ENCODE peak calls at places on chromosome 19, in ten cellular contexts. X is Peyer's patch, L is fibroblast of lung, P is cardiac fibroblast, I is neuronal stem cell, Y is RWPE2, D is right atrium auricular region, Z is breast epithelium, H is choroid plexus epithelial cell, Q is body of pancreas. O is an unnamed sample.

GRCh38 chr19:1000095-1000494 is at the start of gene GRIN3B:
- DNase-seq in I (peak), X (peak), Q (peak), H (peak), Z (no peak), P (peak), Y (no peak), L (peak), D (no peak), O (peak)

GRCh38 chr19:49528211-49528771 is 488 bp downstream of the RCN3 start:
- DNase-seq in Y (no peak), P (peak), H (peak), L (no peak), D (no peak), I (no peak), X (no peak), Z (no peak), Q (no peak), O (no peak)

GRCh38 chr19:1833540-1833939 is 14.7 kb downstream of the REXO1 start:
- DNase-seq in I (no peak), Q (no peak), H (no peak), Y (no peak), L (no peak), Z (no peak), D (no peak), P (no peak), X (no peak), O (no peak)

GRCh38 chr19:46603195-46603637 is 2.1 kb downstream of the CALM3 start:
- DNase-seq in D (peak), I (no peak), P (no peak), Q (peak), Y (no peak), Z (peak), H (no peak), X (peak), L (no peak), O (no peak)

GRCh38 chr19:52391135-52391534 is 6.5 kb upstream of the ZNF528 start:
- DNase-seq in P (no peak), Z (no peak), I (no peak), Y (no peak), Q (no peak), H (no peak), D (no peak), L (no peak), X (no peak), O (no peak)

GRCh38 chr19:40689339-40690049 is 957 bp downstream of the NUMBL start:
- DNase-seq in I (no peak), Q (no peak), P (no peak), X (peak), Z (no peak), L (peak), D (no peak), H (no peak), Y (peak), O (no peak)

GRCh38 chr19:18483119-18483518 is 38.8 kb downstream of the ELL start:
- DNase-seq in D (no peak), X (no peak), I (no peak), Q (no peak), Z (no peak), P (no peak), H (no peak), L (no peak), Y (no peak), O (no peak)

GRCh38 chr19:18626906-18627305 is 9.9 kb upstream of the KLHL26 start:
- DNase-seq in Y (no peak), P (peak), Z (no peak), X (no peak), L (no peak), H (peak), I (no peak), D (no peak), Q (no peak), O (no peak)

GRCh38 chr19:1492474-1493006 is 1.6 kb downstream of the REEP6 start:
- DNase-seq in I (no peak), Y (no peak), X (peak), Z (no peak), P (no peak), D (no peak), Q (peak), H (no peak), L (no peak), O (no peak)

GRCh38 chr19:16873603-16874002 is 15.2 kb upstream of the F2RL3 start:
- DNase-seq in D (no peak), H (no peak), Q (no peak), Y (no peak), I (no peak), X (no peak), Z (no peak), L (no peak), P (no peak), O (no peak)

GRCh38 chr19:35673121-35673804 is 6.9 kb downstream of the UPK1A start:
- DNase-seq in Z (no peak), I (no peak), L (peak), Q (peak), X (peak), D (peak), Y (no peak), H (peak), P (peak), O (peak)

GRCh38 chr19:4337906-4338440 is 654 bp downstream of the STAP2 start:
- DNase-seq in Z (peak), D (no peak), H (peak), L (no peak), Q (peak), X (peak), I (no peak), Y (no peak), P (peak), O (peak)

GRCh38 chr19:18418034-18418724 is 1.0 kb upstream of the SSBP4 start:
- DNase-seq in P (no peak), L (no peak), Q (no peak), Z (no peak), H (no peak), Y (peak), X (peak), I (no peak), D (no peak), O (no peak)

GRCh38 chr19:29770653-29771052 is 41.1 kb upstream of the CCNE1 start:
- DNase-seq in Y (no peak), D (no peak), H (no peak), Q (no peak), Z (no peak), L (no peak), P (no peak), X (no peak), I (no peak), O (no peak)

GRCh38 chr19:38350883-38351282 is 15.3 kb downstream of the CATSPERG start:
- DNase-seq in L (no peak), H (no peak), X (no peak), Y (no peak), Z (no peak), I (no peak), Q (no peak), P (no peak), D (no peak), O (no peak)

GRCh38 chr19:33299061-33299665 is 3.2 kb downstream of the CEBPA start:
- DNase-seq in Q (no peak), D (no peak), H (no peak), P (no peak), X (peak), L (no peak), I (no peak), Z (no peak), Y (peak), O (no peak)

GRCh38 chr19:32767951-32768679 is 48.5 kb downstream of the TDRD12 start:
- DNase-seq in D (no peak), I (no peak), P (no peak), L (no peak), Y (no peak), X (no peak), Z (no peak), H (no peak), Q (no peak), O (no peak)

GRCh38 chr19:39557791-39558622 is 18.0 kb upstream of the EID2 start:
- DNase-seq in L (no peak), Q (no peak), P (no peak), X (no peak), H (peak), I (no peak), Z (no peak), Y (no peak), D (no peak), O (peak)

GRCh38 chr19:3580156-3580955 is 4.9 kb upstream of the GIPC3 start:
- DNase-seq in D (peak), P (peak), Y (no peak), Q (no peak), X (no peak), Z (no peak), H (peak), L (peak), I (no peak), O (peak)

GRCh38 chr19:1942934-1943555 is 2.1 kb downstream of the CSNK1G2 start:
- DNase-seq in H (peak), P (peak), Y (no peak), X (no peak), D (no peak), Q (no peak), L (no peak), Z (no peak), I (no peak), O (peak)

GRCh38 chr19:6100284-6100915 is 9.9 kb downstream of the RFX2 start:
- DNase-seq in Q (no peak), L (no peak), I (no peak), P (no peak), Y (no peak), Z (no peak), H (no peak), X (no peak), D (no peak), O (no peak)

GRCh38 chr19:44986389-44986788 is 14.9 kb upstream of the RELB start:
- DNase-seq in X (no peak), P (no peak), H (no peak), Y (no peak), Q (no peak), I (no peak), Z (no peak), D (no peak), L (no peak), O (no peak)

GRCh38 chr19:4568884-4569283 is 9.4 kb upstream of the SEMA6B start:
- DNase-seq in D (no peak), I (no peak), Y (no peak), Z (no peak), Q (no peak), P (no peak), L (no peak), H (no peak), X (no peak), O (no peak)

GRCh38 chr19:38401148-38401547 is 1.7 kb upstream of the FAM98C start:
- DNase-seq in X (no peak), P (peak), H (peak), Q (no peak), Z (no peak), Y (no peak), L (no peak), I (no peak), D (no peak), O (peak)

GRCh38 chr19:10876459-10877240 is 5.3 kb downstream of the CARM1 start:
- DNase-seq in I (no peak), Y (no peak), H (no peak), L (no peak), P (no peak), Q (peak), D (peak), Z (no peak), X (peak), O (no peak)

GRCh38 chr19:10881403-10882107 is 10.2 kb downstream of the CARM1 start:
- DNase-seq in D (no peak), P (no peak), H (no peak), X (no peak), I (peak), Q (no peak), L (no peak), Y (no peak), Z (no peak), O (no peak)

GRCh38 chr19:10882108-10882457 is 10.7 kb downstream of the CARM1 start:
- DNase-seq in D (no peak), L (no peak), P (no peak), Y (no peak), H (no peak), I (no peak), Q (no peak), Z (no peak), X (no peak), O (no peak)

GRCh38 chr19:10874019-10874418 is 2.7 kb downstream of the CARM1 start:
- DNase-seq in X (peak), Z (no peak), D (no peak), Y (no peak), Q (no peak), L (no peak), H (no peak), P (no peak), I (no peak), O (no peak)

DNA sequence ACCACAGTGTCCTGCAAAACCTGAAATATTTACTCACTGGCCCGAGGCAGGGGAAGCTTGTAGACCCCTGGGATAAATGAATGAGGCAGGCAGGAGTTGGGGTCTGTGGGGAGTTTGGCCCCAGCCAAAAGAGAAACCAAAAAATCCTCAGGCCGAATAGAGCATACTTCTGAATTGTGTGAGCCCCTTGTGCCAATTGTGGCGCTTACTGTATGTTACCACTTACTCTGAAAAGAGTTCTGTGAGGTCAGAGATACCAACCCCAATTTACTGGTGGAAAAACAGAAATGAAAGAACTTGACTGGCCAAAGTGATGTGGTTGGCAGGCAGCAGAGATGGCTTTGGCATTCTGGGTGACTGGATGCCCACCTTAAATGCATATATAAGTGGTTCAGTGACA is 6.9 kb downstream of the CARM1 start:
- DNase-seq in P (no peak), D (no peak), H (no peak), Y (no peak), Q (no peak), I (no peak), Z (no peak), L (no peak), X (no peak), O (no peak)
- H3K4me3 ChIP-seq in P (no peak), D (no peak), H (no peak), Y (no peak), Q (no peak), I (no peak), Z (no peak), L (no peak), X (no peak), O (no peak)

GRCh38 chr19:7759156-7759555 is 3.9 kb upstream of the CLEC4M start:
- DNase-seq in L (no peak), H (no peak), X (no peak), I (no peak), P (no peak), D (no peak), Z (no peak), Q (no peak), Y (no peak), O (no peak)

GRCh38 chr19:7762719-7763293 is at the start of gene CLEC4M:
- DNase-seq in P (no peak), Z (no peak), X (no peak), D (no peak), I (no peak), H (no peak), L (no peak), Q (no peak), Y (no peak), O (no peak)

GRCh38 chr19:7756258-7756657 is 6.8 kb upstream of the CLEC4M start:
- DNase-seq in Z (no peak), X (no peak), Q (no peak), Y (no peak), D (no peak), L (no peak), P (no peak), I (no peak), H (no peak), O (no peak)

DNA sequence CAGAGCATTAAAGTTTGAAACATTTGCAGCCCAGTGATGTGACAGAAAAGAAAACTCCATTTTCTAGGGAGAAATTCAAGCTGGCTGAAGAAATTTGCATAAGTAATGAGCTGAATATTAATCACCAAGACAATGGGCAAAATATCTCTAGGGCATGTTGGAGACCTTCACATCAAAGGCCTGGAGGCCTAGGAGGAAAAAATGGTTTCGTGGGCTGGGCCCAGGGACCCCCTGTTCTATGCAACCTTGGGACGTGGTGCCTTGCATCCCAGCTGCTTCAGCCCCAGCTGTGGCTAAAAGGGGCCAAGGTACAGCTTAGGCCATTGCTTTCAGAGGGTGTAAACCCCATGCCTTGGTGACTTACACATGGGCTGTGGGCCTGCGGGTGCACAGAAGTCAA is 5.7 kb upstream of the CLEC4M start:
- DNase-seq in Y (no peak), H (no peak), Z (no peak), D (no peak), X (no peak), I (no peak), P (no peak), Q (no peak), L (no peak), O (no peak)
- H3K4me3 ChIP-seq in Y (no peak), H (no peak), Z (no peak), D (no peak), X (no peak), I (no peak), P (no peak), Q (no peak), L (no peak), O (no peak)

GRCh38 chr19:15248648-15249559 is 16.7 kb upstream of the EPHX3 start:
- DNase-seq in D (peak), X (peak), Q (peak), H (peak), I (no peak), Z (peak), L (peak), P (peak), Y (no peak), O (peak)
- H3K4me3 ChIP-seq in D (no peak), X (no peak), Q (no peak), H (no peak), I (no peak), Z (no peak), L (no peak), P (no peak), Y (no peak), O (no peak)

GRCh38 chr19:57570707-57571106 is 8.0 kb downstream of the ZNF416 start:
- DNase-seq in H (no peak), Z (no peak), Q (no peak), D (no peak), X (no peak), Y (no peak), I (no peak), L (no peak), P (no peak), O (no peak)

GRCh38 chr19:57563547-57563946 is 3.9 kb upstream of the ZNF550 start:
- DNase-seq in H (no peak), I (no peak), L (no peak), X (no peak), D (no peak), Y (no peak), P (no peak), Q (no peak), Z (no peak), O (no peak)

GRCh38 chr19:57572415-57572947 is 6.2 kb downstream of the ZNF416 start:
- DNase-seq in Z (no peak), P (no peak), I (no peak), Y (no peak), H (no peak), D (no peak), Q (no peak), X (no peak), L (no peak), O (no peak)

DNA sequence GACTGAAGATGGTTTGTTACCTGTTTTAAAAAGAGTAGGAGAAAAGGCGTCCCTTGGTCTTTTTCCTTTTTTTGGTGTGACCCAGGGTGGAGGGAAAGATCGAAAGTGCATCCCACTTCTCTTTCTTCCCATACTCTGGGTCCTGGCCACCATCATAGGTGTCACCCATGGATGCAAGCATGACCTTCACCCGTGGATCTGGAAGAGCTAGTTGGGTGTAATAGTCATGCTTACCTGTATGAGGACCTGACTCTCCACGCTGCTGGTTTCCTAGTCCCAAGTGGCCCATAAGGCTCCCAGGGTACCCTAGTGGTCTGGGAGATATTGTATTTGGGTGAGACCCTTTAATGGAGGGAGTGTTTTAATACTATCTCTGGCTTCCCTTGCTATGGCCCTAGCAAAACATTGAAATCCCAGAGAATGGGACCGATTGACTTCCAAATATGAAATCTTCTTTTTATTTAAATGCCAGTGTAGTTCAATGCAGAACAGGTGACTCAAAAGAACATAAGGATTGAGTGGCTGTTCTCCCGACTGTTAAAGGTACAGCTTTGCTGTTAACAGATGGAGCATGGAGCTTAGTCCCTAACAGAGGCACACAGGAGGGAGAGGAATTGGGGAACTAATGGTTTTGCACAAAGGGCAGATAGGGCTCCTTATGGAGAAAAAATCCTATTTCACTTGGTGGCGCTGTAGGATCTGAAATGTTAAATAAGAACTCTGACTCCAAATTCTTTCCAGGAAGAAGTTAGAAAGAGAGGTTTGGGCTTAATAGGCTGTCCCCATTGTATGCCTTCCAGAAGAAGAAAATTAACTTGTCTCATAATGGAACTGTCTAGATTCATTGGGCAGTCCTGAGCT is 7.0 kb upstream of the ZNF550 start:
- DNase-seq in X (no peak), P (peak), H (peak), Q (no peak), Z (no peak), L (peak), I (no peak), D (no peak), Y (no peak), O (peak)
- H3K4me3 ChIP-seq in X (no peak), P (no peak), H (no peak), Q (no peak), Z (no peak), L (no peak), I (no peak), D (no peak), Y (no peak), O (no peak)

GRCh38 chr19:48415395-48415794 is 21.9 kb downstream of the GRIN2D start:
- DNase-seq in X (peak), Z (peak), L (peak), H (peak), Y (peak), I (no peak), P (peak), D (peak), Q (peak), O (peak)
- H3K4me3 ChIP-seq in X (peak), Z (peak), L (no peak), H (no peak), Y (peak), I (no peak), P (no peak), D (peak), Q (no peak), O (peak)

O was measured in astrocyte of the spinal cord.